ENCODE peak calls at places on chromosomes 13 and 19, in five cellular contexts. F is epithelial cell of esophagus, G is mucosa of descending colon, C is heart left ventricle, K is cardiac fibroblast. L is an unnamed sample.

GRCh38 chr19:58351558-58351878 is 1.8 kb downstream of the A1BG start:
- DNase-seq in F (no peak), G (no peak), C (no peak), K (no peak), L (no peak)

GRCh38 chr19:48745208-48745995 is 1.3 kb downstream of the IZUMO1 start:
- DNase-seq in F (peak), G (peak), C (peak), K (peak), L (peak)

GRCh38 chr13:79246575-79246949 is 159.5 kb downstream of the RBM26 start:
- DNase-seq in F (peak), G (no peak), C (no peak), K (no peak), L (no peak)

GRCh38 chr13:106350208-106350607 is 185.3 kb downstream of the EFNB2 start:
- DNase-seq in F (peak), G (peak), C (no peak), K (no peak), L (no peak)

GRCh38 chr13:80131204-80131603 is 209.7 kb downstream of the SPRY2 start:
- DNase-seq in F (no peak), G (peak), C (peak), K (peak), L (peak)

GRCh38 chr13:40031031-40031430 is 375.6 kb downstream of the COG6 start:
- DNase-seq in F (peak), G (no peak), C (no peak), K (peak), L (peak)

GRCh38 chr19:56942749-56943148 is 102.2 kb upstream of the PEG3 start:
- DNase-seq in F (no peak), G (no peak), C (peak), K (no peak), L (no peak)

GRCh38 chr19:40443930-40444180 is 280 bp downstream of the SERTAD3 start:
- DNase-seq in F (peak), G (no peak), C (no peak), K (peak), L (no peak)

GRCh38 chr19:10270180-10270615 is 722 bp upstream of the ICAM1 start:
- DNase-seq in F (no peak), G (peak), C (peak), K (peak), L (no peak)

GRCh38 chr19:46697142-46697960 is 19.6 kb downstream of the PRKD2 start:
- DNase-seq in F (peak), G (peak), C (peak), K (peak), L (peak)

GRCh38 chr13:49022472-49023144 is 46.9 kb downstream of the FNDC3A start:
- DNase-seq in F (peak), G (no peak), C (no peak), K (peak), L (peak)

GRCh38 chr19:927044-927706 is 1.3 kb downstream of the ARID3A start:
- DNase-seq in F (no peak), G (no peak), C (peak), K (peak), L (no peak)

GRCh38 chr13:87123987-87124784 is 547.0 kb upstream of the SLITRK5 start:
- DNase-seq in F (peak), G (no peak), C (no peak), K (peak), L (peak)

GRCh38 chr13:39253774-39254173 is 215.5 kb downstream of the NHLRC3 start:
- DNase-seq in F (no peak), G (no peak), C (no peak), K (peak), L (peak)

GRCh38 chr13:42396501-42396900 is 124.5 kb downstream of the AKAP11 start:
- DNase-seq in F (no peak), G (no peak), C (no peak), K (no peak), L (no peak)

GRCh38 chr13:61777902-61778301 is 362.3 kb upstream of the PCDH20 start:
- DNase-seq in F (no peak), G (no peak), C (no peak), K (peak), L (peak)

GRCh38 chr13:95689582-95689926 is 12.6 kb downstream of the DNAJC3 start:
- DNase-seq in F (no peak), G (no peak), C (no peak), K (no peak), L (no peak)
- H3K4me3 ChIP-seq in F (no peak), G (no peak), C (no peak), K (no peak), L (no peak)

DNA sequence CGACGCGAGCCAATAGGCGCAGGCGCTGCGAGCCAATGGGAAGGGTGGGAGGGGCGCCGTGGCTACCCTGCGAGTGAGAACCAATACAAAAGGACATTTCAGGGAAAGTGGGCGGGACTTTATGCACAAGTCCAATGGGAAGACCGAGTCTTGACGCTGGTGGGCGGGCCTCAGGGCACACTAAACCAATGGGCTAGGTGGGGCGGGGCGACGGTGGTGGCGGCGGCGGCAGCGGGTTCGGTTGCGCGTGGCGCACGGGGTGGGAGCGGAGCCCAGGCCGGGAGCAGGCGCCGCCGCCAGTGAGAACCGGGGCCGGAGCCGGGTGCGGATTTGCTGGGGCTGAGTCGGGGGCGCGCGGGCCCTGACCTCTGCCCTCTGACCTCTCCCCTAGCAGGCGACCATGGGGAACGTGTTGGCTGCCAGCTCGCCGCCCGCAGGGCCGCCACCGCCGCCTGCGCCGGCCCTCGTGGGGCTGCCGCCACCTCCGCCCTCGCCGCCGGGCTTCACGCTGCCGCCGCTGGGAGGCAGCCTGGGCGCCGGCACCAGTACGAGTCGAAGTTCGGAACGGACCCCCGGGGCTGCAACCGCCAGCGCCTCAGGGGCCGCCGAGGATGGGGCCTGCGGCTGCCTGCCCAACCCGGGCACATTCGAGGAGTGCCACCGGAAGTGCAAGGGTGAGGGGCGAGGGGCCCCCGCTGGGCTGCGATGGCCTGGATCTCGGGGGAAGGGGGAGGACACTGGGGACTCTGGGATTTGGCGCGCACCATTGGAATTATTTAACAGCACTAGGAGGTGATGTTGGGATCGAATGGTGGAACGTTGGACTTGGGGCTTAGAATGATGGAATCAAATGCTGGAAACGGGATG is at the start of gene TOMM40:
- DNase-seq in F (no peak), G (peak), C (no peak), K (peak), L (no peak)
- TF ChIP-seq CTCF in F (no peak), G (no peak), C (peak), K (no peak), L (no peak)

GRCh38 chr19:42326969-42327368 is 1.5 kb downstream of the MEGF8 start:
- DNase-seq in F (no peak), G (no peak), C (no peak), K (no peak), L (no peak)
- H3K4me3 ChIP-seq in F (no peak), G (no peak), C (peak), K (no peak), L (no peak)

DNA sequence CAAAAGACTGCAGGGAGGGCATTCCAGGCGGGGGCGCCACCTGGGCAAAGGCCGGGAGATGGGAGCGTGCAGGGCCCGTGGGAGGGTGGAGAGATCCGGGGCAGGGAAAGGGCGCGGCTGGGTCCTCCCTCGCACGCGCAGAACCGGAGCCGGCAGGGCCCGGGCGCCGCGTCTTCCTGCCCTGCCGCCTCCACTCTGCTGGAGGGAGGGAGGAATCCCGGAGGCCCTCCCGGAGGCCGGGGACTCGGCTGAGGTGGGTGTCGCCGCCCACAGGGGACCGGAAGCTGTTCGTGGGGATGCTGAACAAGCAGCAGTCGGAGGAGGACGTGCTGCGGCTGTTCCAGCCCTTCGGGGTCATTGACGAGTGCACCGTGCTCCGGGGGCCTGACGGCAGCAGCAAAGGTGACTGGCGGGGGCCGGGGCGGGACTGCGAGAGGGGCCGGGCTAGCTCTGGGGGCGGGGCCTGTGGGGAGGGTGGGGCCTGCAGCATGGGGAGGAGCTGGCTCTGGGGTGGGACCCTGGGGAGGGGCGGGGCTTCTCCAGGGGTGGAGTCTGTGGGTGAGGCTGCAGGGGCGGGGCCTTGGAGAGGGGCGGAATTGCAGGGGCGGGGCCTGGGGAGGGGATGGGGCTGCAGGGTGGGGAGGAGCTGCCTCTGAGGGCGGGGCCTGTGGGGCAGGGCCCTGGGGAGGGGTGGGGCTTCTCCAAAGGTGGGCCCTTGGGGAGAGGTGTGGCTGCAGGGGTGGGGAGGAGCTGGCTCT is 51.3 kb downstream of the CELF5 start:
- DNase-seq in F (peak), G (peak), C (peak), K (peak), L (peak)
- TF ChIP-seq CTCF in F (no peak), G (peak), C (no peak), K (no peak), L (no peak)

GRCh38 chr13:23572836-23573235 is 2.6 kb downstream of the TNFRSF19 start:
- DNase-seq in F (no peak), G (no peak), C (no peak), K (no peak), L (no peak)
- H3K4me3 ChIP-seq in F (no peak), G (no peak), C (peak), K (no peak), L (no peak)

DNA sequence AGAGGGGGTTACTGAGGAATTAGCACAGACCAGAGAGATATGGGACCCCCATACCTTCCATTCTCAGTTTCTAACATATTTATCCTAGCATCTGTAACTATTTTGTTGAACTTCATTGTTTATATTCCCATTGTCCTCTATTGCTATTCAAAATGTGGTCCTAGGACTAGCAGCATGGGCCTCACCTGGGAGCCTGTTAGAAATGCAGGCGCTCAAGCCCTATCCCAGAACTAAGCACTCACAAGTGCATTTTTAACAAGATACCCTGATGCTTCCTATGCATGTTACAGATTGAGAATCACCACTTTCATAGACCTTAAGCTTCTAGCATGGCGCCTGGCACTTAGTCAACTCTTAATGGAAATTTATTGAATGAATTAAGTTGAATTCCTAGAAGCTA is 58.3 kb upstream of the TDRD3 start:
- DNase-seq in F (no peak), G (no peak), C (no peak), K (no peak), L (no peak)
- TF ChIP-seq CTCF in F (no peak), G (no peak), C (no peak), K (no peak), L (no peak)

DNA sequence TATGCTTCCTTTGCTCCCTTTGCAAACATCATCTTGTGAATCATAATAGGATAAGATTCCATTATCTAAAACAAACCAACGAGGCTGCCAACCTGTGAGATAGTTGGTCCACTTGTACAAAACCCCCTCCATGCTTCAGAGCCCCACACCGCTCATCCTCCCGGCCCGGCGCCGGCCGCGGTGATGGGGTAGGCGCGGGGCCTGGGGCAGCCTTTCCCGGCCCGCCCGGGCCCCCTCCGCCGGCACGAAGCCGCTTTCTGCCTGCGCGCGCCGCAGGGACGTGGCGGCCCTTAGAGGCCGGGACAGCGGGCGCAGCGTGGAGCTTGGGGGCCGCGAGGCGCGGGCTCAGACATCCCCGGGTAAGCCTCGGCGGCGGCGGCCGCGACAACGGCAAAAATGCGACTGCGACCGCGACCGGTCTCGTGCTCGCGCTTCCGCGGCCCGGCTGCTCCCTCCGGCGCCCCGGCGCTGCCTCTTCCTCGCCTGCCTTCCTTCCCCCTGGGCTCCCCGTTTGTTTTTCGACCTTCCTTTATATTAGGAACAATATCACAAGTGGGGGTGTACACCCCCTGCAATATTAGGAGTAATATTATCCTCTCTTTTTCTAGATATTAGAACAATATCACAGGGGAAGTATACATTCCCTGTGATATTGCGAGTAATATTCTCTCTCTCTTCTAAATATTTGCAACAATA is 54.0 kb upstream of the CEACAM21 start:
- DNase-seq in F (no peak), G (peak), C (no peak), K (no peak), L (no peak)
- H3K4me3 ChIP-seq in F (no peak), G (no peak), C (peak), K (no peak), L (no peak)

GRCh38 chr19:5665781-5666513 is 14.4 kb downstream of the MICOS13 start:
- DNase-seq in F (peak), G (no peak), C (no peak), K (peak), L (peak)
- TF ChIP-seq CTCF in F (no peak), G (no peak), C (no peak), K (peak), L (peak)

DNA sequence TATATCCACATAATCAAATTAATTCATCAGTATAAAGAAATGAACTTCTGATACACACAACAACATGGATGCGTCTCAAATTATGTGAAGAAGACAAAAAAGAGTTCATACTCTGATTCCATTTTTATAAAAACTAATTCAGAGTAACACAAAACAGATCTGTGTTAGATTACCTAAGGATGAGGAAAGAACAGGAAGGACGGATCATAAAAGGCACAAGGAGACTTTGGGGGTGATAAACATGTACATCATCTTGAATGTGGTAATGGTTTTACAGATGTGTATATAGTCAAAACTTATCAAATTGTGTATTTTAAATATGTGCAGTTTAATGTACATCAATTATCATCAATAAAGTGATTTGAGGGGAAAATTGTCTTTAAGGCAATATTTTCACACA is 59.9 kb upstream of the DOCK9 start:
- DNase-seq in F (no peak), G (no peak), C (no peak), K (no peak), L (no peak)
- H3K4me3 ChIP-seq in F (no peak), G (no peak), C (no peak), K (no peak), L (no peak)

GRCh38 chr19:4831351-4832340 is at the start of gene TICAM1:
- DNase-seq in F (peak), G (peak), C (peak), K (peak), L (peak)
- TF ChIP-seq CTCF in F (no peak), G (no peak), C (no peak), K (peak), L (no peak)

L was measured in astrocyte of the spinal cord.